ENCODE peak calls at places on chromosomes 5 and 9, in nine cellular contexts. Q is uterus, M is HepG2, S is mammary epithelial cell, Y is neural progenitor cell, I is BE2C, V is A549, A is AG10803, B is cardiac fibroblast. E is an unnamed sample.
A peak's percentile ranks its signal among the peaks of the same experiment; 100 is the strongest.

GRCh38 chr9:89810434-89810833 is 205.6 kb downstream of the GADD45G start:
- DNase-seq in Q (no peak), M (no peak), S (no peak), Y (no peak), I (no peak), V (no peak), A (peak; percentile 12), B (no peak), E (peak; percentile 23)

GRCh38 chr5:124061663-124062062 is 549.7 kb downstream of the CSNK1G3 start:
- DNase-seq in Q (peak; percentile 24), M (no peak), S (no peak), Y (no peak), I (no peak), V (no peak), A (peak; percentile 33), B (peak; percentile 89), E (peak; percentile 23)

GRCh38 chr9:103991698-103992097 is 102.4 kb upstream of the SMC2 start:
- DNase-seq in Q (no peak), M (no peak), S (peak; percentile 21), Y (no peak), I (no peak), V (no peak), A (no peak), B (no peak), E (no peak)

GRCh38 chr5:119329701-119330100 is 26.1 kb upstream of the TNFAIP8 start:
- DNase-seq in Q (no peak), M (no peak), S (peak; percentile 26), Y (no peak), I (no peak), V (no peak), A (no peak), B (no peak), E (no peak)

GRCh38 chr5:127011151-127011550 is 19.2 kb downstream of the MARCHF3 start:
- DNase-seq in Q (no peak), M (no peak), S (peak; percentile 84), Y (no peak), I (no peak), V (no peak), A (peak; percentile 89), B (peak; percentile 68), E (peak; percentile 93)

GRCh38 chr5:19488786-19489185 is 499.2 kb downstream of the CDH18 start:
- DNase-seq in Q (no peak), M (no peak), S (no peak), Y (no peak), I (no peak), V (no peak), A (no peak), B (no peak), E (no peak)

GRCh38 chr9:130681769-130682489 is 11.7 kb upstream of the EXOSC2 start:
- DNase-seq in Q (no peak), M (no peak), S (no peak), Y (peak; percentile 61), I (peak; percentile 54), V (no peak), A (no peak), B (no peak), E (no peak)

GRCh38 chr9:129394920-129395279 is 216.8 kb upstream of the IER5L start:
- DNase-seq in Q (peak; percentile 10), M (no peak), S (no peak), Y (no peak), I (no peak), V (no peak), A (no peak), B (no peak), E (no peak)

GRCh38 chr5:171705830-171706229 is 79.8 kb upstream of the SMIM23 start:
- DNase-seq in Q (no peak), M (no peak), S (no peak), Y (no peak), I (no peak), V (no peak), A (no peak), B (no peak), E (no peak)

GRCh38 chr5:106522296-106522695 is 1148.4 kb downstream of the EFNA5 start:
- DNase-seq in Q (no peak), M (no peak), S (no peak), Y (no peak), I (no peak), V (no peak), A (no peak), B (peak; percentile 0), E (peak; percentile 31)

GRCh38 chr5:86884608-86885007 is 266.9 kb downstream of the COX7C start:
- DNase-seq in Q (no peak), M (no peak), S (no peak), Y (no peak), I (no peak), V (no peak), A (no peak), B (no peak), E (no peak)

GRCh38 chr5:17069995-17070405 is 133.9 kb upstream of the MYO10 start:
- DNase-seq in Q (no peak), M (no peak), S (peak; percentile 50), Y (no peak), I (no peak), V (no peak), A (no peak), B (no peak), E (no peak)

GRCh38 chr5:147617191-147617606 is 107.3 kb upstream of the DPYSL3 start:
- DNase-seq in Q (no peak), M (no peak), S (no peak), Y (no peak), I (no peak), V (no peak), A (no peak), B (peak; percentile 28), E (no peak)

GRCh38 chr9:27033815-27034403 is 28.4 kb upstream of the LRRC19 start:
- DNase-seq in Q (peak; percentile 44), M (peak; percentile 30), S (peak; percentile 41), Y (peak; percentile 40), I (peak; percentile 63), V (peak; percentile 59), A (peak; percentile 44), B (peak; percentile 62), E (peak; percentile 17)

GRCh38 chr9:88767504-88767790 is 223.8 kb upstream of the S1PR3 start:
- DNase-seq in Q (no peak), M (no peak), S (no peak), Y (no peak), I (no peak), V (no peak), A (no peak), B (no peak), E (no peak)

GRCh38 chr5:1789838-1790462 is 9.7 kb downstream of the MRPL36 start:
- DNase-seq in Q (no peak), M (no peak), S (peak; percentile 71), Y (no peak), I (no peak), V (no peak), A (peak; percentile 58), B (peak; percentile 68), E (peak; percentile 90)

GRCh38 chr5:179367491-179367890 is 22.2 kb upstream of the ADAMTS2 start:
- DNase-seq in Q (no peak), M (no peak), S (no peak), Y (no peak), I (no peak), V (no peak), A (no peak), B (no peak), E (no peak)

GRCh38 chr5:102911973-102912372 is 156.9 kb downstream of the PAM start:
- DNase-seq in Q (no peak), M (no peak), S (peak; percentile 34), Y (no peak), I (no peak), V (no peak), A (peak; percentile 77), B (peak; percentile 70), E (no peak)

GRCh38 chr9:98455957-98456621 is 200.6 kb upstream of the TBC1D2 start:
- DNase-seq in Q (no peak), M (no peak), S (peak; percentile 80), Y (no peak), I (no peak), V (no peak), A (peak; percentile 71), B (peak; percentile 56), E (peak; percentile 46)

GRCh38 chr5:109823597-109823996 is 133.9 kb downstream of the MAN2A1 start:
- DNase-seq in Q (no peak), M (no peak), S (no peak), Y (no peak), I (no peak), V (peak; percentile 6), A (no peak), B (peak; percentile 24), E (no peak)

GRCh38 chr9:127698985-127699670 is 7.7 kb upstream of the CFAP157 start:
- DNase-seq in Q (peak; percentile 96), M (no peak), S (peak; percentile 85), Y (peak; percentile 97), I (peak; percentile 96), V (peak; percentile 98), A (peak; percentile 97), B (peak; percentile 98), E (peak; percentile 98)
- H3K4me3 ChIP-seq in Q (peak overlapping the region; percentile 33), M (no peak overlapping the region), S (peak overlapping the region; percentile 31), Y (peak overlapping the region; percentile 36), I (peak overlapping the region; percentile 55), V (peak overlapping the region; percentile 39), A (peak overlapping the region; percentile 50), B (peak overlapping the region; percentile 34), E (peak overlapping the region; percentile 50)

GRCh38 chr5:78507531-78507930 is 141.0 kb downstream of the LHFPL2 start:
- DNase-seq in Q (no peak), M (peak; percentile 12), S (no peak), Y (no peak), I (no peak), V (no peak), A (no peak), B (no peak), E (no peak)
- H3K4me3 ChIP-seq in Q (no peak overlapping the region), M (no peak overlapping the region), S (no peak overlapping the region), Y (no peak overlapping the region), I (no peak overlapping the region), V (no peak overlapping the region), A (no peak overlapping the region), B (peak overlapping the region; percentile 66), E (no peak overlapping the region)

GRCh38 chr9:5941214-5941613 is 50.5 kb downstream of the MLANA start:
- DNase-seq in Q (no peak), M (no peak), S (no peak), Y (no peak), I (no peak), V (no peak), A (no peak), B (no peak), E (no peak)

GRCh38 chr9:5938449-5938848 is 47.8 kb downstream of the MLANA start:
- DNase-seq in Q (no peak), M (no peak), S (no peak), Y (no peak), I (no peak), V (no peak), A (no peak), B (no peak), E (no peak)

GRCh38 chr9:5945112-5945511 is 54.4 kb downstream of the MLANA start:
- DNase-seq in Q (no peak), M (no peak), S (no peak), Y (no peak), I (no peak), V (no peak), A (no peak), B (no peak), E (no peak)

GRCh38 chr9:5939530-5939929 is 48.8 kb downstream of the MLANA start:
- DNase-seq in Q (no peak), M (no peak), S (no peak), Y (no peak), I (no peak), V (no peak), A (no peak), B (no peak), E (no peak)
- H3K4me3 ChIP-seq in Q (no peak overlapping the region), M (no peak overlapping the region), S (no peak overlapping the region), Y (no peak overlapping the region), I (no peak overlapping the region), V (no peak overlapping the region), A (no peak overlapping the region), B (no peak overlapping the region), E (no peak overlapping the region)

GRCh38 chr5:36070687-36071571 is 4.2 kb upstream of the UGT3A2 start:
- DNase-seq in Q (no peak), M (no peak), S (no peak), Y (no peak), I (no peak), V (no peak), A (no peak), B (no peak), E (no peak)
- H3K4me3 ChIP-seq in Q (no peak overlapping the region), M (no peak overlapping the region), S (peak overlapping the region; percentile 33), Y (no peak overlapping the region), I (no peak overlapping the region), V (peak overlapping the region; percentile 24), A (peak overlapping the region; percentile 47), B (no peak overlapping the region), E (peak overlapping the region; percentile 28)

E was measured in MG63.